ENCODE peak calls at places on chromosomes 2 and 18, in seven cellular contexts. One of them, this sample, is unnamed.

GRCh38 chr2:111919794-111920608 is 21.6 kb downstream of the MERTK start:
- DNase-seq in neural progenitor cell: no peak
- DNase-seq in fibroblast of pulmonary artery: no peak
- DNase-seq in HepG2: peak
- DNase-seq in heart left ventricle: peak
- DNase-seq in suprapubic skin: no peak
- DNase-seq in stomach: peak
- DNase-seq in this sample: peak

GRCh38 chr2:123453772-123454171 is 571.3 kb upstream of the CNTNAP5 start:
- DNase-seq in neural progenitor cell: no peak
- DNase-seq in fibroblast of pulmonary artery: peak
- DNase-seq in HepG2: no peak
- DNase-seq in heart left ventricle: no peak
- DNase-seq in suprapubic skin: no peak
- DNase-seq in stomach: no peak
- DNase-seq in this sample: no peak

GRCh38 chr2:226794751-226795171 is 4.9 kb downstream of the IRS1 start:
- DNase-seq in neural progenitor cell: no peak
- DNase-seq in fibroblast of pulmonary artery: peak
- DNase-seq in HepG2: no peak
- DNase-seq in heart left ventricle: no peak
- DNase-seq in suprapubic skin: no peak
- DNase-seq in stomach: no peak
- DNase-seq in this sample: peak

GRCh38 chr2:99337931-99338580 is 867 bp downstream of the EIF5B start:
- DNase-seq in neural progenitor cell: peak
- DNase-seq in fibroblast of pulmonary artery: peak
- DNase-seq in HepG2: peak
- DNase-seq in heart left ventricle: no peak
- DNase-seq in suprapubic skin: no peak
- DNase-seq in stomach: no peak
- DNase-seq in this sample: peak

GRCh38 chr2:233422649-233423435 is 68.5 kb downstream of the DGKD start:
- DNase-seq in neural progenitor cell: no peak
- DNase-seq in fibroblast of pulmonary artery: no peak
- DNase-seq in HepG2: no peak
- DNase-seq in heart left ventricle: no peak
- DNase-seq in suprapubic skin: no peak
- DNase-seq in stomach: no peak
- DNase-seq in this sample: no peak

GRCh38 chr18:73235491-73235890 is 367.7 kb upstream of the NETO1 start:
- DNase-seq in neural progenitor cell: no peak
- DNase-seq in fibroblast of pulmonary artery: peak
- DNase-seq in HepG2: peak
- DNase-seq in heart left ventricle: no peak
- DNase-seq in suprapubic skin: no peak
- DNase-seq in stomach: no peak
- DNase-seq in this sample: peak

GRCh38 chr2:169716938-169717690 is 16.5 kb upstream of the KLHL23 start:
- DNase-seq in neural progenitor cell: no peak
- DNase-seq in fibroblast of pulmonary artery: peak
- DNase-seq in HepG2: peak
- DNase-seq in heart left ventricle: no peak
- DNase-seq in suprapubic skin: no peak
- DNase-seq in stomach: no peak
- DNase-seq in this sample: no peak

GRCh38 chr18:30177056-30177455 is 865.5 kb downstream of the DSC3 start:
- DNase-seq in neural progenitor cell: no peak
- DNase-seq in fibroblast of pulmonary artery: peak
- DNase-seq in HepG2: no peak
- DNase-seq in heart left ventricle: no peak
- DNase-seq in suprapubic skin: no peak
- DNase-seq in stomach: no peak
- DNase-seq in this sample: no peak

GRCh38 chr2:175877845-175878563 is 124.1 kb downstream of the LNPK start:
- DNase-seq in neural progenitor cell: no peak
- DNase-seq in fibroblast of pulmonary artery: peak
- DNase-seq in HepG2: no peak
- DNase-seq in heart left ventricle: no peak
- DNase-seq in suprapubic skin: no peak
- DNase-seq in stomach: no peak
- DNase-seq in this sample: peak

GRCh38 chr2:12361506-12361905 is 355.2 kb upstream of the TRIB2 start:
- DNase-seq in neural progenitor cell: no peak
- DNase-seq in fibroblast of pulmonary artery: no peak
- DNase-seq in HepG2: no peak
- DNase-seq in heart left ventricle: no peak
- DNase-seq in suprapubic skin: no peak
- DNase-seq in stomach: no peak
- DNase-seq in this sample: no peak

GRCh38 chr2:200728630-200729029 is 83.1 kb upstream of the BZW1 start:
- DNase-seq in neural progenitor cell: no peak
- DNase-seq in fibroblast of pulmonary artery: peak
- DNase-seq in HepG2: no peak
- DNase-seq in heart left ventricle: no peak
- DNase-seq in suprapubic skin: no peak
- DNase-seq in stomach: no peak
- DNase-seq in this sample: peak

GRCh38 chr2:99694331-99694730 is 204.5 kb upstream of the REV1 start:
- DNase-seq in neural progenitor cell: no peak
- DNase-seq in fibroblast of pulmonary artery: no peak
- DNase-seq in HepG2: no peak
- DNase-seq in heart left ventricle: no peak
- DNase-seq in suprapubic skin: no peak
- DNase-seq in stomach: no peak
- DNase-seq in this sample: no peak

GRCh38 chr2:189379731-189380261 is 61.5 kb upstream of the WDR75 start:
- DNase-seq in neural progenitor cell: no peak
- DNase-seq in fibroblast of pulmonary artery: peak
- DNase-seq in HepG2: no peak
- DNase-seq in heart left ventricle: no peak
- DNase-seq in suprapubic skin: no peak
- DNase-seq in stomach: no peak
- DNase-seq in this sample: no peak

GRCh38 chr2:70632966-70633365 is 79.3 kb upstream of the TGFA start:
- DNase-seq in neural progenitor cell: no peak
- DNase-seq in fibroblast of pulmonary artery: no peak
- DNase-seq in HepG2: no peak
- DNase-seq in heart left ventricle: no peak
- DNase-seq in suprapubic skin: no peak
- DNase-seq in stomach: no peak
- DNase-seq in this sample: no peak

GRCh38 chr18:3620146-3621119 is 170.5 kb downstream of the TGIF1 start:
- DNase-seq in neural progenitor cell: no peak
- DNase-seq in fibroblast of pulmonary artery: no peak
- DNase-seq in HepG2: peak
- DNase-seq in heart left ventricle: no peak
- DNase-seq in suprapubic skin: no peak
- DNase-seq in stomach: peak
- DNase-seq in this sample: no peak

GRCh38 chr2:133541797-133542196 is 26.5 kb downstream of the NCKAP5 start:
- DNase-seq in neural progenitor cell: no peak
- DNase-seq in fibroblast of pulmonary artery: no peak
- DNase-seq in HepG2: no peak
- DNase-seq in heart left ventricle: no peak
- DNase-seq in suprapubic skin: no peak
- DNase-seq in stomach: no peak
- DNase-seq in this sample: no peak

GRCh38 chr18:64765908-64766307 is 617.0 kb upstream of the LINC00305 start:
- DNase-seq in neural progenitor cell: no peak
- DNase-seq in fibroblast of pulmonary artery: no peak
- DNase-seq in HepG2: no peak
- DNase-seq in heart left ventricle: no peak
- DNase-seq in suprapubic skin: no peak
- DNase-seq in stomach: no peak
- DNase-seq in this sample: no peak

GRCh38 chr2:7671312-7671711 is 754.1 kb downstream of the RNF144A start:
- DNase-seq in neural progenitor cell: no peak
- DNase-seq in fibroblast of pulmonary artery: no peak
- DNase-seq in HepG2: no peak
- DNase-seq in heart left ventricle: peak
- DNase-seq in suprapubic skin: peak
- DNase-seq in stomach: no peak
- DNase-seq in this sample: peak

GRCh38 chr2:240162531-240162930 is 22.1 kb upstream of the OTOS start:
- DNase-seq in neural progenitor cell: no peak
- DNase-seq in fibroblast of pulmonary artery: no peak
- DNase-seq in HepG2: no peak
- DNase-seq in heart left ventricle: peak
- DNase-seq in suprapubic skin: no peak
- DNase-seq in stomach: no peak
- DNase-seq in this sample: no peak

GRCh38 chr2:158936978-158937377 is 31.5 kb upstream of the TANC1 start:
- DNase-seq in neural progenitor cell: no peak
- DNase-seq in fibroblast of pulmonary artery: peak
- DNase-seq in HepG2: no peak
- DNase-seq in heart left ventricle: no peak
- DNase-seq in suprapubic skin: no peak
- DNase-seq in stomach: no peak
- DNase-seq in this sample: peak

GRCh38 chr2:227788556-227788955 is 25.1 kb upstream of the CCL20 start:
- DNase-seq in neural progenitor cell: no peak
- DNase-seq in fibroblast of pulmonary artery: peak
- DNase-seq in HepG2: no peak
- DNase-seq in heart left ventricle: no peak
- DNase-seq in suprapubic skin: no peak
- DNase-seq in stomach: no peak
- DNase-seq in this sample: no peak

GRCh38 chr2:179555681-179556283 is 291.1 kb upstream of the SESTD1 start:
- DNase-seq in neural progenitor cell: no peak
- DNase-seq in fibroblast of pulmonary artery: no peak
- DNase-seq in HepG2: no peak
- DNase-seq in heart left ventricle: no peak
- DNase-seq in suprapubic skin: no peak
- DNase-seq in stomach: no peak
- DNase-seq in this sample: no peak

GRCh38 chr2:195820867-195821565 is 164.0 kb downstream of the SLC39A10 start:
- DNase-seq in neural progenitor cell: no peak
- DNase-seq in fibroblast of pulmonary artery: no peak
- DNase-seq in HepG2: no peak
- DNase-seq in heart left ventricle: no peak
- DNase-seq in suprapubic skin: no peak
- DNase-seq in stomach: no peak
- DNase-seq in this sample: no peak
- TF ChIP-seq CTCF in neural progenitor cell: no peak
- TF ChIP-seq CTCF in fibroblast of pulmonary artery: no peak
- TF ChIP-seq CTCF in HepG2: no peak
- TF ChIP-seq CTCF in heart left ventricle: no peak
- TF ChIP-seq CTCF in suprapubic skin: no peak
- TF ChIP-seq CTCF in stomach: no peak
- TF ChIP-seq CTCF in this sample: no peak

DNA sequence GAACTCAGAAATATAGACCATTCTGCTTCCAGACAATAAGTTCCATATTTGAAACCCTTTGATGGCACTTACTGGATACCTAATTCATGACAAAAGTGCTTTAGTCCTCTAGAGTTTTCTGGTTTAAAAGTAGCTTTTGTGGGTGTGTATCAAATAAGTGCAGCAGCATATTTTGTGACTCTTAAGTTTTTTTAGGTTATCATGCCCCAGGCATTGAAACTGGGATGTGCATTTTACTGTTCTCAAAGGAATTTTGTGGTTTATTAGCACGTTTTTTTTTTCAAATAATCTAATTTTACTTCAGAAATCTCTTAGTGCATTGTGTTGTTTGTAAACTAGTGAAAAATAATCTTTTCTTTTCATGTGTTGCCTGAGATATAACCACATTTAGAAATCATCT is 1.5 kb downstream of the XRCC5 start:
- DNase-seq in neural progenitor cell: no peak
- DNase-seq in fibroblast of pulmonary artery: no peak
- DNase-seq in HepG2: no peak
- DNase-seq in heart left ventricle: no peak
- DNase-seq in suprapubic skin: no peak
- DNase-seq in stomach: no peak
- DNase-seq in this sample: no peak
- H3K4me3 ChIP-seq in neural progenitor cell: peak
- H3K4me3 ChIP-seq in fibroblast of pulmonary artery: peak
- H3K4me3 ChIP-seq in HepG2: peak
- H3K4me3 ChIP-seq in heart left ventricle: no peak
- H3K4me3 ChIP-seq in suprapubic skin: peak
- H3K4me3 ChIP-seq in stomach: peak
- H3K4me3 ChIP-seq in this sample: peak

GRCh38 chr2:106165064-106165463 is 29.0 kb downstream of the UXS1 start:
- DNase-seq in neural progenitor cell: peak
- DNase-seq in fibroblast of pulmonary artery: no peak
- DNase-seq in HepG2: peak
- DNase-seq in heart left ventricle: no peak
- DNase-seq in suprapubic skin: no peak
- DNase-seq in stomach: no peak
- DNase-seq in this sample: no peak
- TF ChIP-seq CTCF in neural progenitor cell: peak
- TF ChIP-seq CTCF in fibroblast of pulmonary artery: peak
- TF ChIP-seq CTCF in HepG2: no peak
- TF ChIP-seq CTCF in heart left ventricle: no peak
- TF ChIP-seq CTCF in suprapubic skin: no peak
- TF ChIP-seq CTCF in stomach: no peak
- TF ChIP-seq CTCF in this sample: no peak

GRCh38 chr2:234981197-234982095 is 29.6 kb downstream of the SH3BP4 start:
- DNase-seq in neural progenitor cell: peak
- DNase-seq in fibroblast of pulmonary artery: peak
- DNase-seq in HepG2: peak
- DNase-seq in heart left ventricle: peak
- DNase-seq in suprapubic skin: no peak
- DNase-seq in stomach: peak
- DNase-seq in this sample: peak
- H3K4me3 ChIP-seq in neural progenitor cell: no peak
- H3K4me3 ChIP-seq in fibroblast of pulmonary artery: peak
- H3K4me3 ChIP-seq in HepG2: peak
- H3K4me3 ChIP-seq in heart left ventricle: no peak
- H3K4me3 ChIP-seq in suprapubic skin: peak
- H3K4me3 ChIP-seq in stomach: peak
- H3K4me3 ChIP-seq in this sample: no peak

DNA sequence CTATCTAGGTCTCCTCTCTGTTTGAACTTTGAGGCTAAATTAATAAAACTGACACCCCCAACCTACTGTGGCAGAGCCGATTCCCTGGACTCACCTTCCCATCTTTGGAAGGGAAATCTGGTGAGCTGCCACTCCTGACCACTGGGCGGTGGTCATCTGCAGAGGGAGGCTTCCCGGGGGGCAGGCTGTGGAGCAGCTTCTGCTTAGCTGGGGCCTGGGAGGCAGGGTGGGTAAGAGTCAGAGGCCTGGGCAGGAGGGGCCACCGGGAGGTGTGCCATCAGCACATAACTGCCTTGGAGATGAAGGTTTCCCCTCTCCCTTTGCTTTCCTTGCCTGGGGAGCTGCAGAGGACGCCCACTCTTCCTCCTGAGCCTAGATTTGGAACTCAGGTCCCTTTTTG is 2.3 kb upstream of the NPPC start:
- DNase-seq in neural progenitor cell: peak
- DNase-seq in fibroblast of pulmonary artery: no peak
- DNase-seq in HepG2: peak
- DNase-seq in heart left ventricle: no peak
- DNase-seq in suprapubic skin: peak
- DNase-seq in stomach: peak
- DNase-seq in this sample: no peak
- TF ChIP-seq CTCF in neural progenitor cell: peak
- TF ChIP-seq CTCF in fibroblast of pulmonary artery: no peak
- TF ChIP-seq CTCF in HepG2: peak
- TF ChIP-seq CTCF in heart left ventricle: no peak
- TF ChIP-seq CTCF in suprapubic skin: no peak
- TF ChIP-seq CTCF in stomach: no peak
- TF ChIP-seq CTCF in this sample: no peak

GRCh38 chr2:207161724-207162123 is 4.0 kb downstream of the KLF7 start:
- DNase-seq in neural progenitor cell: no peak
- DNase-seq in fibroblast of pulmonary artery: peak
- DNase-seq in HepG2: no peak
- DNase-seq in heart left ventricle: no peak
- DNase-seq in suprapubic skin: no peak
- DNase-seq in stomach: no peak
- DNase-seq in this sample: peak
- H3K4me3 ChIP-seq in neural progenitor cell: no peak
- H3K4me3 ChIP-seq in fibroblast of pulmonary artery: peak
- H3K4me3 ChIP-seq in HepG2: no peak
- H3K4me3 ChIP-seq in heart left ventricle: no peak
- H3K4me3 ChIP-seq in suprapubic skin: peak
- H3K4me3 ChIP-seq in stomach: no peak
- H3K4me3 ChIP-seq in this sample: peak